ENCODE peak calls at places on chromosomes 16 and 17, in six cellular contexts. G, H, N, S, T and Q are unnamed samples.

GRCh38 chr17:67544364-67544763 is 167.3 kb downstream of the PITPNC1 start:
- DNase-seq in T (no peak), S (no peak), H (no peak), N (no peak), G (no peak), Q (no peak)

GRCh38 chr17:67055041-67055443 is 10.7 kb downstream of the CACNG1 start:
- DNase-seq in G (no peak), T (no peak), H (no peak), N (no peak), S (no peak), Q (no peak)

GRCh38 chr17:5947701-5948180 is 122.4 kb upstream of the WSCD1 start:
- DNase-seq in G (no peak), T (no peak), N (no peak), S (no peak), H (no peak), Q (no peak)

GRCh38 chr17:81510798-81511549 is 1.6 kb downstream of the ACTG1 start:
- DNase-seq in N (peak), G (no peak), S (no peak), H (peak), T (no peak), Q (peak)

GRCh38 chr17:7250655-7251329 is 742 bp downstream of the CTDNEP1 start:
- DNase-seq in S (no peak), G (no peak), N (peak), H (no peak), T (peak), Q (no peak)

GRCh38 chr16:72560617-72561016 is 388.7 kb upstream of the PMFBP1 start:
- DNase-seq in T (no peak), N (no peak), G (no peak), H (no peak), S (peak), Q (no peak)

GRCh38 chr16:71373073-71373472 is 14.6 kb downstream of the CALB2 start:
- DNase-seq in G (no peak), N (no peak), S (no peak), H (peak), T (no peak), Q (no peak)

GRCh38 chr17:64129765-64130558 is at the start of gene ERN1:
- DNase-seq in S (no peak), T (peak), H (peak), G (peak), N (peak), Q (peak)

GRCh38 chr17:1231456-1231855 is 38.8 kb upstream of the BHLHA9 start:
- DNase-seq in N (peak), G (no peak), S (no peak), H (no peak), T (no peak), Q (no peak)

GRCh38 chr17:46179375-46179999 is 13.7 kb downstream of the KANSL1 start:
- DNase-seq in H (no peak), N (no peak), T (no peak), S (no peak), G (no peak), Q (no peak)

GRCh38 chr17:77503293-77503655 is 362.5 kb downstream of the SEC14L1 start:
- DNase-seq in T (no peak), S (no peak), H (no peak), N (no peak), G (no peak), Q (no peak)

GRCh38 chr16:85627835-85628556 is 14.9 kb downstream of the GSE1 start:
- DNase-seq in G (no peak), T (no peak), H (no peak), S (no peak), N (no peak), Q (no peak)

GRCh38 chr17:10096556-10096955 is 101.8 kb downstream of the GAS7 start:
- DNase-seq in H (no peak), G (no peak), T (no peak), N (no peak), S (no peak), Q (no peak)

GRCh38 chr16:30934827-30935557 is 11.6 kb downstream of the FBXL19 start:
- DNase-seq in H (peak), T (peak), S (no peak), G (peak), N (peak), Q (no peak)

GRCh38 chr17:72884066-72884465 is 208.4 kb downstream of the SLC39A11 start:
- DNase-seq in G (no peak), N (no peak), H (no peak), T (no peak), S (no peak), Q (no peak)

GRCh38 chr17:2373179-2373578 is 27.7 kb downstream of the MNT start:
- DNase-seq in G (no peak), S (no peak), H (no peak), T (no peak), N (no peak), Q (peak)

GRCh38 chr17:59149841-59150511 is 5.0 kb downstream of the SKA2 start:
- DNase-seq in G (no peak), T (no peak), N (no peak), H (peak), S (no peak), Q (no peak)

GRCh38 chr16:74565378-74565777 is 41.5 kb downstream of the GLG1 start:
- DNase-seq in G (peak), H (no peak), N (no peak), S (no peak), T (no peak), Q (no peak)

GRCh38 chr17:82175166-82175565 is 37.5 kb downstream of the CCDC57 start:
- DNase-seq in S (no peak), G (no peak), H (no peak), T (no peak), N (no peak), Q (peak)

GRCh38 chr16:89829630-89830437 is 1.6 kb downstream of the SPIRE2 start:
- DNase-seq in H (no peak), S (no peak), G (no peak), T (no peak), N (peak), Q (no peak)
- H3K9ac ChIP-seq in H (no peak), S (no peak), G (no peak), T (no peak), N (peak), Q (no peak)

DNA sequence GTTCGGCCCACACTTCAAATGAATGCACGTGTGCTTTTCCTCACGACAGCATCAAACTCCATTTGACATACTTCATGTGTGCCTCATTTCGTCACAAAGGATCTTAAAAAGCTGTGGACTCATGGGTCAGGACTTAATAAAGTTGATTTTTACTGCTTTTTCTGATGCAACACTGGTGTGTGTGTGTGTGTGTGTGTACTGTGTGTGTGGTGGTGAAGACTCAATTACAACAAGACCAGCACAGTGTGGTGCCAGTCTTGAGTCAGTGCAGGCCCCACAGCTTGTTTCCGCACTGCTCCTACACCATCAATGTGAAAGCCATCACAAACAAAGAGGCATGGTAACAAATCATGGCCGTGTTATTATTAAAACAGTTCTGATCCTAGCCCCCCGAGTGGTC is 17.7 kb downstream of the CDIP1 start:
- DNase-seq in T (no peak), S (no peak), G (no peak), H (no peak), N (no peak), Q (no peak)
- H3K4me3 ChIP-seq in T (no peak), S (no peak), G (no peak), H (no peak), N (no peak), Q (no peak)

DNA sequence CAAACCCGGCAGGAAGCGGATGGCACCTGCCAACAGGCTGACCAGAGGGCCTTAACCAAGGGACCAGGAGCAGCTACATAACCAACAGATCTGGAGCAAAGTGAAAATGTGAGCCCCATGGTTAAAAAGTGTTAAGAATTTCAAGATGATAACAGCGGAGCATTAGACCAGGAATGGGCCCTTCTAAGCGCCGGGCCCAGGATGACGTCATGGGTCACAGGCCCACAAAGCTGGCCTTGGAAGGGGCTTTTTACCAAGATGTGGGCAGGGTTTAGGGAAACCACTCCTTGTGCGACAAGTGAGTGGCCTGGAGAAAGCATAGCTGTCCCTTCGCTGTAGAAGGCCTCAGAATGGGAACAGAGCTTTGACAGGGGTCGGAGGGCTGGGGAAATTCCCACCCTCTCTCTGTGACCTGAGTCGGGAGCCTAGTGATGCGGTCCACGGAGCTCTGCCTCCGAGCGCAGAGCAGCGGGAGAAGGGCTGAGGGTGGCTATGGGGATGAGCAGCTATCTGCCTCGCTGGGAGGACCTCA is 84.4 kb upstream of the RPL38 start:
- DNase-seq in N (no peak), S (no peak), H (no peak), T (no peak), G (no peak), Q (peak)
- H3K9ac ChIP-seq in N (no peak), S (no peak), H (no peak), T (no peak), G (no peak), Q (no peak)

DNA sequence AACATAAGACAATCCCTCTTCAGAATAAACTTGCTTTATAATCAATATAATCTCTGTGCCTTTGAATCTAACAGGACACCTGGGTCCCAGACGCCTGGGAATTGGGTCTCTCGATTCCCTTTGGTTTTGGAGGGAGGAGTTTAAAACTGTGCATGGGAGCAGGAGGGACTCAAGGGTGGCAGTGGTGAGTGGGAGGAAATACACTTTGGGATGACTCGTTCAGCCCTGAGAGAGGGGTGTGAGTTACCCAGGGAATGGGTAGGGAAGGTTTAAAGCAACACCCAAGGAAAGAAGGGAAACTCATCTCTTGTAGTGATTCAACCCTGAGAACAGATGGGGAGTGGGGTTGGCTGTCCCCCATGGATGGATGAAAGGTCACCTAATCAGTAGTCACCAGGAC is 1.6 kb downstream of the RANGRF start:
- DNase-seq in G (no peak), T (no peak), N (no peak), H (no peak), S (no peak), Q (no peak)
- H3K4me3 ChIP-seq in G (no peak), T (no peak), N (no peak), H (no peak), S (no peak), Q (no peak)

GRCh38 chr16:46745594-46745993 is 2.5 kb downstream of the MYLK3 start:
- DNase-seq in T (no peak), H (no peak), G (no peak), S (no peak), N (no peak), Q (no peak)
- H3K9ac ChIP-seq in T (no peak), H (no peak), G (no peak), S (no peak), N (no peak), Q (no peak)

GRCh38 chr17:78882546-78883089 is 20.4 kb downstream of the CEP295NL start:
- DNase-seq in S (no peak), H (no peak), N (no peak), G (no peak), T (no peak), Q (peak)

GRCh38 chr17:78883090-78883532 is 19.9 kb downstream of the CEP295NL start:
- DNase-seq in H (peak), G (peak), N (peak), T (no peak), S (no peak), Q (peak)

GRCh38 chr17:78878261-78878660 is 24.7 kb downstream of the CEP295NL start:
- DNase-seq in G (no peak), N (no peak), H (no peak), T (no peak), S (no peak), Q (no peak)

GRCh38 chr17:78878871-78879270 is 24.1 kb downstream of the CEP295NL start:
- DNase-seq in N (no peak), G (no peak), S (no peak), H (no peak), T (no peak), Q (no peak)

DNA sequence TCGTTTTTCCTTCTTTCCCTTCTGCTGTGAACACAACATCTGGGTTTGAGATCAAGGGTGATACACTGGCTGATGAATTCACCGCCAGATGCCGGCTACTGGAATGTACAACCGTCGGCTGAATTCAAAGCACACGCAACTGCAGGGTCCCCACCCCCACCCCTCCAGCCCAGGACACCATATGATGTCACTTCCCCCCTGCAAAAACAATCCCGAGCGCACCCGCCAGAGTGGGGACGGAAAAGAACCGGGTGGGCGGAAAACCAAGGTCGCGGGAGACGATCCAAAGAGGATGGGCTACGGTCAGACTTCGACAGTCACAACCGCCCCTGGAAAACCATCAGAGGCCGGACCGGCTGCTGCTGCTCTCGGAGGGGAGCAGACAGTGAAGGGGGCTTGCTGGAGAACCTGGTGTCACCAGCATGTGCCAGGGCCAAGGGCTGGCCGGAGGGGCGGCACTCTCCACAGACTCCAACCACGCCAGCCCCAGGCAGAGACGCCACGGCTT is 23.3 kb downstream of the CEP295NL start:
- DNase-seq in G (peak), S (peak), H (peak), N (peak), T (no peak), Q (peak)
- H3K4me3 ChIP-seq in G (no peak), S (peak), H (no peak), N (no peak), T (no peak), Q (no peak)